ENCODE peak calls at places on chromosomes 1 and 21, in seven cellular contexts. A, L, R, W, N, I and J are unnamed samples.

GRCh38 chr1:221562542-221563475 is 179.1 kb downstream of the DUSP10 start:
- DNase-seq in R (no peak), W (no peak), L (no peak), I (no peak), N (no peak), A (no peak), J (no peak)

GRCh38 chr1:2801535-2802291 is at the start of gene TTC34:
- DNase-seq in W (no peak), I (no peak), L (peak; percentile 45), N (no peak), R (peak; percentile 73), A (no peak), J (no peak)

GRCh38 chr1:190608282-190608681 is 130.6 kb upstream of the BRINP3 start:
- DNase-seq in R (no peak), L (no peak), N (no peak), W (no peak), A (no peak), I (no peak), J (no peak)

GRCh38 chr21:45599146-45599581 is 44.4 kb upstream of the PCBP3 start:
- DNase-seq in L (no peak), N (no peak), W (no peak), I (no peak), A (no peak), R (no peak), J (no peak)

GRCh38 chr1:218945050-218945449 is 228.6 kb upstream of the LYPLAL1 start:
- DNase-seq in R (no peak), N (peak; percentile 87), L (no peak), I (peak; percentile 83), A (peak; percentile 27), W (no peak), J (no peak)

GRCh38 chr1:64231153-64231552 is 27.7 kb downstream of the UBE2U start:
- DNase-seq in W (no peak), L (no peak), I (no peak), N (peak; percentile 27), A (no peak), R (no peak), J (no peak)

GRCh38 chr1:21351898-21352297 is 61.6 kb upstream of the ECE1 start:
- DNase-seq in W (no peak), L (no peak), N (no peak), R (no peak), A (no peak), I (no peak), J (no peak)

GRCh38 chr21:46459356-46460112 is 843 bp downstream of the DIP2A start:
- DNase-seq in R (peak; percentile 58), I (peak; percentile 47), N (peak; percentile 46), W (no peak), L (peak; percentile 29), A (peak; percentile 29), J (no peak)

GRCh38 chr1:212242288-212242984 is 42.8 kb upstream of the PPP2R5A start:
- DNase-seq in I (no peak), A (no peak), R (no peak), N (no peak), W (no peak), L (no peak), J (no peak)

GRCh38 chr1:236734141-236734765 is 48.0 kb downstream of the ACTN2 start:
- DNase-seq in W (no peak), N (peak; percentile 65), I (no peak), L (no peak), A (peak; percentile 7), R (no peak), J (no peak)

GRCh38 chr1:109787211-109787844 is 23.6 kb upstream of the EPS8L3 start:
- DNase-seq in A (no peak), N (no peak), R (no peak), I (no peak), W (no peak), L (no peak), J (no peak)

GRCh38 chr1:51638350-51638749 is 21.5 kb downstream of the OSBPL9 start:
- DNase-seq in N (no peak), W (no peak), I (no peak), R (no peak), A (no peak), L (no peak), J (no peak)

GRCh38 chr1:44605904-44606615 is 68.2 kb downstream of the TMEM53 start:
- DNase-seq in N (no peak), L (no peak), A (no peak), W (no peak), R (no peak), I (no peak), J (no peak)

GRCh38 chr21:26843912-26844257 is 1.3 kb downstream of the ADAMTS1 start:
- DNase-seq in A (peak; percentile 60), L (no peak), I (peak; percentile 42), N (peak; percentile 72), R (peak; percentile 30), W (no peak), J (no peak)

GRCh38 chr1:33257388-33257758 is 1.1 kb downstream of the ZNF362 start:
- DNase-seq in R (peak; percentile 15), I (no peak), W (no peak), L (no peak), A (no peak), N (no peak), J (no peak)

GRCh38 chr21:34967509-34968289 is 81.4 kb downstream of the RUNX1 start:
- DNase-seq in R (no peak), L (peak; percentile 31), A (no peak), W (no peak), N (no peak), I (no peak), J (no peak)

GRCh38 chr1:209403921-209404320 is 179.6 kb upstream of the CAMK1G start:
- DNase-seq in I (no peak), L (no peak), W (no peak), A (no peak), R (no peak), N (no peak), J (no peak)
- H3K4me3 ChIP-seq in I (no peak overlapping the region), L (no peak overlapping the region), W (no peak overlapping the region), A (no peak overlapping the region), R (no peak overlapping the region), N (no peak overlapping the region), J (no peak overlapping the region)

GRCh38 chr21:42466700-42467612 is 29.1 kb downstream of the RSPH1 start:
- DNase-seq in W (no peak), A (peak; percentile 49), R (peak; percentile 60), I (peak; percentile 2), L (peak; percentile 36), N (peak; percentile 21), J (no peak)
- H3K4me3 ChIP-seq in W (no peak overlapping the region), A (no peak overlapping the region), R (no peak overlapping the region), I (no peak overlapping the region), L (no peak overlapping the region), N (no peak overlapping the region), J (no peak overlapping the region)

DNA sequence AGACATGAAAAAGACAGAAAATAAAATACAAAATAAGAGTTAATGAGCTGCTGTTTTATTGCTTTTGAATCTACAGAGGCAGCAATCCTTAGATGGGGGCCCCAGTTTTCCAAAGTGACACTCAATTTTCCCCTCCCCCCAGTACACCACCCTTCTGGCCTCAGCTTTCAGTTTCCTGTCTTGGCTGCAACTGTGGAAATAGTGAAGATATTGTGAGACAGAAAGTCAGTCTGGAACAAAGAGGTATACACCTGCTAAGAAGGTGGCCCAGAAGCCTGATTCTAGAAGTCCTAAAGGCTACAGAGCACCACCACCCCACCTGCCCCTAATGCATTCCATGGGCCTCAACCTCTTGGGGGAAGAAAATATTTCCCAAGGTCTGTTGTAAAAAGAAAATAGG is 1.1 kb upstream of the MTMR11 start:
- DNase-seq in I (no peak), A (no peak), W (no peak), R (no peak), N (no peak), L (no peak), J (no peak)
- H3K4me3 ChIP-seq in I (no peak overlapping the region), A (no peak overlapping the region), W (peak overlapping the region; percentile 60), R (peak overlapping the region; percentile 64), N (no peak overlapping the region), L (no peak overlapping the region), J (no peak overlapping the region)

GRCh38 chr1:240823357-240823756 is 211.4 kb upstream of the GREM2 start:
- DNase-seq in A (no peak), L (no peak), I (no peak), W (no peak), N (no peak), R (no peak), J (no peak)
- H3K4me3 ChIP-seq in A (no peak overlapping the region), L (no peak overlapping the region), I (no peak overlapping the region), W (no peak overlapping the region), N (no peak overlapping the region), R (no peak overlapping the region), J (no peak overlapping the region)